ENCODE peak calls at places on chromosomes 13 and 19, in four cellular contexts. One of them, this sample, is unnamed.

GRCh38 chr13:102392810-102393209 is 9.0 kb downstream of the FGF14 start:
- DNase-seq in ascending aorta: no peak
- DNase-seq in AG04450: no peak
- DNase-seq in brain microvascular endothelial cell: no peak
- DNase-seq in this sample: no peak

GRCh38 chr13:40190656-40191100 is 475.8 kb downstream of the FOXO1 start:
- DNase-seq in ascending aorta: peak
- DNase-seq in brain microvascular endothelial cell: peak
- DNase-seq in AG04450: no peak
- DNase-seq in this sample: peak

GRCh38 chr13:102333320-102334181 is 68.3 kb downstream of the FGF14 start:
- DNase-seq in brain microvascular endothelial cell: no peak
- DNase-seq in AG04450: no peak
- DNase-seq in ascending aorta: no peak
- DNase-seq in this sample: no peak

GRCh38 chr13:40920826-40921225 is 98.3 kb downstream of the ELF1 start:
- DNase-seq in brain microvascular endothelial cell: no peak
- DNase-seq in AG04450: peak
- DNase-seq in ascending aorta: no peak
- DNase-seq in this sample: no peak

GRCh38 chr13:103762523-103762922 is 696.3 kb upstream of the SLC10A2 start:
- DNase-seq in brain microvascular endothelial cell: no peak
- DNase-seq in AG04450: no peak
- DNase-seq in ascending aorta: no peak
- DNase-seq in this sample: no peak

GRCh38 chr19:17300992-17301585 is 2.1 kb downstream of the ABHD8 start:
- DNase-seq in ascending aorta: no peak
- DNase-seq in brain microvascular endothelial cell: no peak
- DNase-seq in AG04450: no peak
- DNase-seq in this sample: no peak

GRCh38 chr13:95301135-95301946 is at the start of gene ABCC4:
- DNase-seq in AG04450: peak
- DNase-seq in brain microvascular endothelial cell: peak
- DNase-seq in ascending aorta: no peak
- DNase-seq in this sample: peak

GRCh38 chr13:21071894-21072293 is 10.5 kb upstream of the LATS2 start:
- DNase-seq in ascending aorta: no peak
- DNase-seq in AG04450: no peak
- DNase-seq in brain microvascular endothelial cell: no peak
- DNase-seq in this sample: no peak

GRCh38 chr19:49579947-49580263 is 451 bp downstream of the NOSIP start:
- DNase-seq in ascending aorta: no peak
- DNase-seq in AG04450: no peak
- DNase-seq in brain microvascular endothelial cell: no peak
- DNase-seq in this sample: peak

GRCh38 chr13:114127473-114128347 is 4.7 kb downstream of the RASA3 start:
- DNase-seq in AG04450: no peak
- DNase-seq in brain microvascular endothelial cell: no peak
- DNase-seq in ascending aorta: no peak
- DNase-seq in this sample: no peak

DNA sequence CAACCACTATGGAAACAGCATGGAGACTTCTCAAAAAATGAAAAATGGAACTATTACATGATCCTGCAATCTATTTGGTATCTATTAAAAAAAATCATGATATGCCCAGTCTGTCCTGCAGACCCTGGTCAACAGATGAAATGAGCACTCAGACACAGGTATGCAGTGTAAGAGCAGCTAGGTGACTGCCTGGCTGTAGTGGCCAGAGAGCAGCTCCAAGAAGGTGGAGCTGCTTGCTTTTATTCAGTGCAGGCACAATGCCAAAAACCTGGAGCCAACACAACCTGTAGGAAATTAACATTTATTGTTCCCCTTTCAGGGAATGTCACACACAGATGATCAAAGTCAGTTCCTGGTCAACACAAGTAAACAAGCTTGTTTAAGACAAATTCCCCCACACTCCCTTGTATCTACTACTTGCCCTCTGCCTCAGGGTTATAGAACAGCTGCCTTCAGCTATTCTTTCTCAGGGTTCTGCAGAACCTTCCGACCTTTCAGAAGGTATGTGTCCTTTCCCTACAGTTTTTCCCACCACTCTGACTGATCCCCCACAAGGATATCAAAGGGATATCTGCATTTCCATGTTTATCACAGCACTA is 933.7 kb upstream of the SLITRK5 start:
- DNase-seq in AG04450: no peak
- DNase-seq in brain microvascular endothelial cell: no peak
- DNase-seq in ascending aorta: no peak
- DNase-seq in this sample: no peak
- TF ChIP-seq CTCF in AG04450: no peak
- TF ChIP-seq CTCF in brain microvascular endothelial cell: no peak
- TF ChIP-seq CTCF in ascending aorta: no peak
- TF ChIP-seq CTCF in this sample: no peak

DNA sequence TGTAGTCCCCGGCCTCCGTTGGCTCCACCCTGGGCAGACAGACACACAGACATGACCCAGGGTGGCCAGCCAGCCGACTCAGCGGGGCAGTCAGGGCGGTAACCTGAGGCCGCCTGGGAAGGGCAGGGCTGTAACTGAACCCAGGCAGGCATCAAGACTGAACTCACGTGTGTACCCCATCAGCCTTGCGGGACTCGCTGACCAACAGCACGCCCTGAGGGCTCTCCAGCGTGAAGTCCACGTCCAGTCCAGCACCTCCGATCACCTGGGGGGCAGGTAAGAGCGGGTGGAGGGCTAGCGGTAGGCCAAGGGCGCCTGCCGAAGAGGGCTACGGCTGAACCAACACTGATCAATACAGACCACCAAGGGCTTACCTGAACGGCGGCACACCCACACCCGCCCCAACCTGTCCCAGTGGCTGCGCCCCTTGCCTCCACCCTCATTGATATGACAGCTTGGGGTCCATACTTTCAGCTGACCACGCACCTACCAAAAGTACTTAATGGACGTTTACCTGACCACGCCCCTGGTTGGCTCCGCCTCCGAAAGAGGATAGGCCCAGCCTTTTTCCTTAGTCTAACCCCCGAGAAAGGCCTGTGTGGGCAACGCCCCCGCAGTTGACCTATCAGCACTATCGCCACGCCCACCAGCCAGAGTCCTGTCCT is 791 bp downstream of the TMED1 start:
- DNase-seq in brain microvascular endothelial cell: no peak
- DNase-seq in AG04450: no peak
- DNase-seq in ascending aorta: peak
- DNase-seq in this sample: peak
- H3K27ac ChIP-seq in brain microvascular endothelial cell: no peak
- H3K27ac ChIP-seq in AG04450: peak
- H3K27ac ChIP-seq in ascending aorta: peak
- H3K27ac ChIP-seq in this sample: peak

GRCh38 chr19:43446746-43447489 is 18.5 kb downstream of the LYPD3 start:
- DNase-seq in AG04450: no peak
- DNase-seq in brain microvascular endothelial cell: peak
- DNase-seq in ascending aorta: peak
- DNase-seq in this sample: peak

GRCh38 chr19:43441736-43442135 is 23.7 kb downstream of the LYPD3 start:
- DNase-seq in AG04450: no peak
- DNase-seq in brain microvascular endothelial cell: no peak
- DNase-seq in ascending aorta: no peak
- DNase-seq in this sample: no peak

GRCh38 chr19:43447655-43448054 is 17.8 kb downstream of the LYPD3 start:
- DNase-seq in brain microvascular endothelial cell: no peak
- DNase-seq in ascending aorta: no peak
- DNase-seq in AG04450: no peak
- DNase-seq in this sample: no peak

GRCh38 chr19:43445426-43445825 is 20.0 kb downstream of the LYPD3 start:
- DNase-seq in ascending aorta: no peak
- DNase-seq in AG04450: no peak
- DNase-seq in brain microvascular endothelial cell: no peak
- DNase-seq in this sample: no peak

DNA sequence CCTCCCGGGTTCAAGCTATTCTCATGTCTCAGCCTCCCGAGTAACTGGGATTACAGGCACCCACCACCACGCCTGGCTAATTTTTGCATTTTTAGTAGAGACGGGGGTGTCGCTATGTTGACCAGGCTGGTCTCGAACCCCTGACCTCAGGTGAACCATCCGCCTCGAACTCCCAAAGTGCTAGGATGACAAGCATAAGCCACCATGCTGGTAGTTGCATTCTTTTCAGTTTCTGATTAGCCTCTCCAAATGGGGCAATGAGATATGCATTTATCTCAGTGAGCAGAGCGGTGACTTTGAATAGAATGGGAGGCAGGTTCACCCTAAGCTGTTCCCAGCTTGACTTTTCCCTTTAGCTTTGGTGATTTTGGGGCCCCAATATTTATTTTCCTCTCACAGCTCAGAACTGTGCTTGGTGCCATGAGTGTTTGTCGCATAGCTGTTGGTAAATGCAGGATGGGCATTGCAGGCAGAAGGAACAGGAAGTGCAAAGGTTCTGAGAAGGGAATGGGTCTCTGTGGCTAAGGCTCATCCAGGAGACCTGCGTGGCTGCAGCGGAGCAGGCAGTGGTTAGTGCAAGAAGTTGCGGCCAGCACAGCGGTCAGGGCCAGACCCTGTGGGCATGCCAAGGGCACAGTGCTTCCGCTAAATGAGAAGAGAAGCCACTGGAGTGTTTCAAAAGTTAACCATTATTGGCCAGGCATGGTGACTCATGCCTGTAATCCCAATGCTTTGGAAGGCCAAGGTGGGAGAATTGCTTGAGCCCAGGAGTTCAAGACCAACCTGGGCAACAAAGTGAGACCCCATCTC is 20.7 kb downstream of the LYPD3 start:
- DNase-seq in ascending aorta: no peak
- DNase-seq in AG04450: no peak
- DNase-seq in brain microvascular endothelial cell: no peak
- DNase-seq in this sample: no peak
- TF ChIP-seq CTCF in ascending aorta: no peak
- TF ChIP-seq CTCF in AG04450: no peak
- TF ChIP-seq CTCF in brain microvascular endothelial cell: no peak
- TF ChIP-seq CTCF in this sample: no peak

DNA sequence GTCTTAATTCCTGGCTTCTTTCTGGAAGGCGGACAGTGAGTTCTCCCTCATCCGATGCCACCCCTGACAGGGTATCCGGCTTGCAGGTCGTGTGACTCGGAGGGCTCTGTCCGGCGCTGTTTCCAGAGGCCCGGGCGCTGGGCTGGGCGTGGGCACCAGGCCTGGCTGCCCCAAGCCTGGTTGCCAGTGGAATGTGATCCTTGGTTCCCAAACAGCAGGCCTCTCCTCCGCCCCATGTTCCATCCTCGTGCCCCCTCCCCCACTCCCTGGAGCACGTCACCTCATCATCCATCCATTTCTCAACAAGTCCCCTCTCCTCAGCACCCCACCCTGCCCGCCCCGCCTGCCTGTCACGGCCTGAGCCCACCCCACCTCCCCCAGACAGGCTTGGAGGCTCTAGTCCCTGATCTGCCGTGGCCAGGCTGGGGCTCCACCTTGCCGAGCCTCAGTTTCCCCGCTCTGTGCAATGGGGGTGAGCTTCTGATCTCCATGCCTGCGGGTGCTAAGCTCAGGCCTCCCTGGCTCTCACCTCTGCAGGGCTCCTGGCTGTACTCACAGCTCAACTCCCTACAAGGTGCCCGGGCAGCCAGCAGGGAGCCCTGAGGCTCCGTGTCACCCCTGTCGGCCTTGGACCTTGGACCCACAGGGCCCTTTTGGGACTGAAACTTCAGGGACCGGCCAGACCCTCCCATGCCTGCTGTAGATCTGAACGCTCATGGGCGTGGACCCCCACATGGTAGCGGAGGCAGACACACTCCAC is 2.3 kb downstream of the TBXA2R start:
- DNase-seq in AG04450: no peak
- DNase-seq in brain microvascular endothelial cell: no peak
- DNase-seq in ascending aorta: peak
- DNase-seq in this sample: no peak
- H3K27ac ChIP-seq in AG04450: no peak
- H3K27ac ChIP-seq in brain microvascular endothelial cell: no peak
- H3K27ac ChIP-seq in ascending aorta: peak
- H3K27ac ChIP-seq in this sample: no peak

GRCh38 chr13:50248537-50249521 is 233.6 kb downstream of the KCNRG start:
- DNase-seq in AG04450: no peak
- DNase-seq in brain microvascular endothelial cell: no peak
- DNase-seq in ascending aorta: no peak
- DNase-seq in this sample: no peak
- TF ChIP-seq CTCF in AG04450: no peak
- TF ChIP-seq CTCF in brain microvascular endothelial cell: peak
- TF ChIP-seq CTCF in ascending aorta: no peak
- TF ChIP-seq CTCF in this sample: no peak

DNA sequence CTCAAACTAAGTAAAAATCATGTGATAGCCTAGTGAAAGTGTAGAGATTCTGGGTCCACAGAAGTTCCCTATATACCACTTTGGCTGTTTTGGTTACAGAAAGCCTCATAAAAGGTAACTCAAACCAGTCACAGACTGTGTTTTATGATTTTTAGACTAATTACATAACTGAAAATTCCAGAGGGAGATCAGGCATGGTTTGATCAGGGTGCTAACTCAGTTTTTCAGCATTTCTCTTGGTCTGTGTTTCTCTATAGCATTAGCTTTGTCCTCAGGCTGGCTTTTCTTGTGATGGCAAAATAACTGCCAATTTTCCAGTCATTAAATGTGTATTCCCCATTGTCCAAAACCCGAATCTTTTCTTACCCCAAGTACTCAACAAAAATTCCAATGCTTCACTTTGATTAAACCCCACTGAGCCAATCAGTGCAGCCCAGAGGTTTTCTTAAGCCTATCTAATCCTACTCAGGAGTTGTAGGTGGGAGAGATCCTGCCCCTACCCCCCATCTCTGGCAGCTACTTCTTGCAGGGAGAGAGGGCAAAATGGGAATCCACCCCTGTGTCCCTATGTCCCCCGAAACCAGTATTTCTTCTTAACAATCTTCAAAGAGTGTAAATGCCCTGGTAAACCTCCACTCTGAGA is 8.6 kb upstream of the FXYD3 start:
- DNase-seq in brain microvascular endothelial cell: no peak
- DNase-seq in AG04450: no peak
- DNase-seq in ascending aorta: no peak
- DNase-seq in this sample: no peak
- H3K27ac ChIP-seq in brain microvascular endothelial cell: no peak
- H3K27ac ChIP-seq in AG04450: no peak
- H3K27ac ChIP-seq in ascending aorta: no peak
- H3K27ac ChIP-seq in this sample: peak

This sample was measured in RWPE1.